ENCODE peak calls at places on chromosomes 12 and 14, in four cellular contexts. S, X, A and I are unnamed samples.

GRCh38 chr12:64007853-64008252 is 163.4 kb downstream of the SRGAP1 start:
- DNase-seq in S (no peak), X (no peak), A (no peak), I (no peak)

GRCh38 chr12:128286970-128287369 is 20.0 kb downstream of the TMEM132C start:
- DNase-seq in S (no peak), X (no peak), A (no peak), I (no peak)

GRCh38 chr12:60981473-60981872 is 1278.7 kb upstream of the USP15 start:
- DNase-seq in S (no peak), X (no peak), A (no peak), I (no peak)

GRCh38 chr12:48013287-48013686 is 9.0 kb upstream of the COL2A1 start:
- DNase-seq in S (no peak), X (no peak), A (no peak), I (no peak)

GRCh38 chr12:49370539-49370938 is 3.3 kb downstream of the SPATS2 start:
- DNase-seq in S (no peak), X (no peak), A (no peak), I (no peak)

GRCh38 chr14:91376547-91377477 is 40.8 kb downstream of the CCDC88C start:
- DNase-seq in S (no peak), X (no peak), A (no peak), I (no peak)

GRCh38 chr12:110676171-110676570 is 12.7 kb downstream of the HVCN1 start:
- DNase-seq in S (no peak), X (no peak), A (no peak), I (no peak)

GRCh38 chr12:110641512-110641911 is 27.6 kb downstream of the TCTN1 start:
- DNase-seq in S (no peak), X (no peak), A (no peak), I (no peak)

GRCh38 chr14:85247071-85247470 is 282.9 kb upstream of the FLRT2 start:
- DNase-seq in S (no peak), X (no peak), A (no peak), I (no peak)

GRCh38 chr12:44835641-44836379 is 40.3 kb downstream of the NELL2 start:
- DNase-seq in S (peak), X (no peak), A (no peak), I (peak)

GRCh38 chr14:101715209-101716076 is 46.1 kb upstream of the PPP2R5C start:
- DNase-seq in S (no peak), X (no peak), A (no peak), I (no peak)

DNA sequence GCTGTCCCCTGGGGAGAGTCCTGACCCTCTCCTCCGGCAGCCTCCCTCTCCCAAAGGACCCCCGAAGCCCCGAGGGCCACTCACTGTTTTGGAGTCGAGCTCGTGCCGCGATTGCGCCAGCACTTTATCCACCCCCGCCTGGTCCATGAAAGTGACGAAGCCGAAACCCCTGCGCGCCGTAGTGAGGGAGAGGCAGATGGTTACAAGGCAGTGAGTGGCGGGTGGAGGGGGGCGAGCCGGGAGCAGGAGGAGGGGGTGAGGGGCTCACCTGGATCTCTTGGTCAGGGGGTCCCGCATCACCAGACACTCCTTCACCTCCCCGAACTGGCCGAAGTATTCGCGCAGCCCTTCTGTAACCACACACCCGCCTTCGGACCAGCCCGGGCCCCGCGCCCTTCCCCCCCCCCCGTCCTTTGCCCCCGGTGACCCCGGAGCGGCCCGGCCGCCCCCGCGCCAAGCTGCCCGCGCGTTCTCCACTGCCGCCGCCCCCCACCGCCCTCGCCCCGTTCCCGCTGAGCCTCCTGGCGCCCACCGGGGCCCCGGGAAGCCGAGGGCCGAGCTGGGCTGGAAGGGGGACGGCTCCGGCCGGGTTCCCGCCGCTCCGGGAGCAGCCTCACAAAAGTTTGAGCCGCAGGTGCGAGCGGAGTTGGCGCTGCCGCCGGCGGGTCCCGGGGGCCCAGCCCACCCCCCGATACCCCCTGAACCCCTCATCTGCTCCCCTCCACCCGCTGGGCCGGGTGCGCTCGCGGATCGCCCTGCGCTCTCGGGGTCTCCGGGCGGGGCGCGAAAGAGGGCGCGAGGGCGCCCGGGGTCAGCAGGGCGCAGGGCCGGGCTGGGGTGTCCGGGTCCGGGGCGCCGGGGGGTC is 808 bp downstream of the MSI1 start:
- DNase-seq in S (no peak), X (no peak), A (no peak), I (no peak)
- H3K27ac ChIP-seq in S (no peak), X (no peak), A (no peak), I (no peak)

DNA sequence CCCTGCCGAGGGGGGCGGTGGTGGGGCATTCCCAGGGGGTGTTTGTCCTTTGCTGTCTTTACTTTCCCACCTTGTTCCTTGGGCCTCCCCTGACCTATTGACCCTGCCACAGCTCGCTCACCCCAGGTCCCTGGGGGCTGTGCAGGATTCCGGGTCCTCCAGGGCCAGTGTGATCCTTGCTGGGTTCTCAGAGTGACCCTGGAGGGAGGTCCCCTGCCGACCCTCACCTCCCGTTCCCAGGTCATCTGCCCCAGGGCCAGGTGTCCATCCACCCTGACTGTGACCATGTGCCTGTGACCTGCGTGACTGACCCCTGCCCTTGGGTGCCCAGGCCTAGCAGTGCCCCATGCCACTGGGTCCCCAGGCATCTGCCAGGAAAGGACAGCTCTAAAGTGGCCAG is 23.8 kb downstream of the PACS2 start:
- DNase-seq in S (no peak), X (peak), A (no peak), I (no peak)
- H3K27ac ChIP-seq in S (no peak), X (no peak), A (no peak), I (no peak)

GRCh38 chr12:46197876-46198275 is 71.0 kb downstream of the SLC38A1 start:
- DNase-seq in S (no peak), X (no peak), A (no peak), I (no peak)

GRCh38 chr12:46205293-46205692 is 63.5 kb downstream of the SLC38A1 start:
- DNase-seq in S (no peak), X (no peak), A (peak), I (no peak)

GRCh38 chr12:46198913-46199312 is 69.9 kb downstream of the SLC38A1 start:
- DNase-seq in S (no peak), X (no peak), A (no peak), I (no peak)

GRCh38 chr12:46200551-46200950 is 68.3 kb downstream of the SLC38A1 start:
- DNase-seq in S (no peak), X (no peak), A (no peak), I (no peak)

DNA sequence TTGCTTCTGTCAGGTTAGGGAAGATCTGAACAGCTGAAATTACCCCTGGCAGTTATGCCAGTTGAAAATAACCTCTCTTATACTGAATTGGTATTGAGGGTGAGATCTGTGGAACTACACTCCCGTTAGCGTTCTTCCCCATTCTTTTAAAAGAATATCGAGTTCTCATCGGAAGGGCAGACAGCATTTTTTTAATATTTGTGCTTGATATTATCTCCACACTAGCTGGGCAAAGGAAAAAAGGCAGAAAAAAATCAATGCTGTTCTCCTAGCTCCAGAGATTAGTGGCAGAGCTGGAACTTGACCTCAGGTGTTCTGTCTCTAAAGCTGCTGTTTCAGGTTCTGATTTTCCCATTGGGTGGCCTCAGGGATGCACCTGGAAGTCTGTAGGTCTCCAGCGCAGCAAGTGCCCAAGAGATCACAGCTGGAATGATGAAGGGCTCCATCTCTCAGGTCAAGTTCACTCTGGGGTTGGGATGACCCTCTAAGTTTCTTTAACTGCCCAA is 67.5 kb downstream of the SLC38A1 start:
- DNase-seq in S (no peak), X (no peak), A (no peak), I (no peak)
- H3K27ac ChIP-seq in S (peak), X (no peak), A (no peak), I (no peak)

GRCh38 chr12:55845785-55846496 is 3.2 kb upstream of the MMP19 start:
- DNase-seq in S (no peak), X (no peak), A (no peak), I (no peak)

GRCh38 chr12:55842681-55843429 is at the start of gene MMP19:
- DNase-seq in S (peak), X (no peak), A (no peak), I (no peak)

GRCh38 chr12:55845349-55845748 is 2.6 kb upstream of the MMP19 start:
- DNase-seq in S (no peak), X (no peak), A (no peak), I (no peak)

GRCh38 chr12:55840581-55841351 is 2.0 kb downstream of the MMP19 start:
- DNase-seq in S (no peak), X (no peak), A (no peak), I (no peak)

GRCh38 chr12:55843431-55843830 is 695 bp upstream of the MMP19 start:
- DNase-seq in S (no peak), X (no peak), A (no peak), I (no peak)
- H3K27ac ChIP-seq in S (peak), X (no peak), A (no peak), I (no peak)

GRCh38 chr12:52798671-52799497 is 3.0 kb upstream of the KRT3 start:
- DNase-seq in S (peak), X (no peak), A (no peak), I (peak)

GRCh38 chr12:52799498-52800211 is 3.7 kb upstream of the KRT3 start:
- DNase-seq in S (no peak), X (no peak), A (no peak), I (no peak)

GRCh38 chr12:52802442-52802841 is 6.5 kb upstream of the KRT3 start:
- DNase-seq in S (no peak), X (no peak), A (no peak), I (no peak)

GRCh38 chr12:52801773-52802172 is 5.9 kb upstream of the KRT3 start:
- DNase-seq in S (no peak), X (no peak), A (no peak), I (no peak)

DNA sequence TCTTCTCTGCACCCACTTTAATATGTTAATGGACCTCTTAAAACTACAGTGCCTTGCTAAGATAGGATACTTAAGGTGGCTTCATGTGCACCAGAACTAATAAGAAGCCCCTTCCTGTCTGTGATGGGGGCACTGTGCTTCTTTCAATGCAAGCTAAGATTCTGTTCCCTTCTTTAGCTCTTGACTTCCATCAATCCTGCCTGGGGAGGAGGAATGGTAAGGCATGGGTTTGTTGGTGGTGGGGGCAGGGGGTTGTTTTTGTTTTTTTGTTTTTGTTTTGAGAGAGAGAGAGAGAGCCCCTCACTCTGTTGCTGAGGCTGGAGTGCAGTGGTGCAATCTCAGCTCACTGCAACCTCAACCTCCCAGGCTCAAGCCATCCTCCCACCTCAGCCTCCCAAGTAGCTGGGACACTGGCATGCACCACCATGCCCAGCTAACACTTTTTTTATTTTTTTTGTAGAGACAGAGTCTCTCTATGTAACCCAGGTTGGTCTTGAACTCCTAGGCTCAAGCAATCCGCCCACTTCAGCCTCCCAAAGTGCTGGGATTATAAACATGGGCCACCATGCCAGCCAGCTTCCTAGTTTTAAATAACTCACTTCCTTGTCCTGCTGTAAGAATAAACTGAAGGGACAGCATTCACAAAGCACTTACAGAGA is 4.5 kb upstream of the KRT3 start:
- DNase-seq in S (no peak), X (no peak), A (no peak), I (no peak)
- H3K27ac ChIP-seq in S (peak), X (no peak), A (no peak), I (peak)

DNA sequence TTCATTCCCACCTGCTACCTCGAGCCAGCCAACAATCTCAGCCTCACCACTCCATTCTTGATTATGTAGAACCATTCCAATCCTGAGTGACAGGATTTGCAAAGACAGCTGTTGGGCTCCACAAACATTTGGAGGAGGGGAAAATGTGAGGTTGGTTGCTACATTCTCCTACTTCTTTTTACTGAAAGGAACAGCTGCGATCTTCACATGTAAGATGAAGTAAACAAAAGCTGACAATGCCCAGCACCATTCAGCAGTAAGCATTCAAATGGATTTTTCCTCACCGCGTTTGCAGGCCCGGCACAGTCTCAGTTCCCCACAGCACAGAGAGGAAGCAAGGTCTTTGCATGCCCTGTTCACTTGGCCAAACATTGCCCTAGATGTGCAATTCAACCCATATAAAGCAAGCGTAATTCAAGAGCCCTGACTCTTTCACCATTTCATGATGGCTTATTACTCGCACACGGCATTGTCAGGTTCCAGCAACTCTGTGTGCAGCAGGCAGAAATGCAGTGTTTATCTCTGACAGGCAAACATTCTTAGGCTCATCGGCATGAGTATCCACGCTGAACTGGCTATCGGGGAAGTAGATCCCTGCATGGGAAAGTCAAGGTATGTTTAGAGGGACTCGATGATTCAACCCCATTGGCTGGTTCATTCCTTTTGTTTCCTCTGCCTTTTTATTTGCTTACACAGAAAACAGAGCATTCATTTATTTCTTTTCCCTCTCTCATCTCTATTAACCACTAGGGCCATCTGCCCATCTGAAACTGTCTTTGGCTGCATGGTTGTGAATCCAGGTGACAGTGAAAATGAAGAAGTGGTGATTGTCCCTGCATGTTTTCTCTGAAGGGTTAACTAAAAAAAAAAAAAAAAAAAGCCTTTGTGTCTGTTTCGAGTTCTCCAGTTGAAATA is 236.1 kb upstream of the PLEKHG7 start:
- DNase-seq in S (no peak), X (peak), A (no peak), I (no peak)
- H3K27ac ChIP-seq in S (no peak), X (no peak), A (no peak), I (no peak)

GRCh38 chr12:32895688-32896437 is 714 bp downstream of the PKP2 start:
- DNase-seq in S (peak), X (no peak), A (no peak), I (no peak)

GRCh38 chr12:32896438-32897275 is at the start of gene PKP2:
- DNase-seq in S (peak), X (peak), A (peak), I (peak)

GRCh38 chr12:32894566-32894965 is 2.0 kb downstream of the PKP2 start:
- DNase-seq in S (no peak), X (no peak), A (no peak), I (no peak)

GRCh38 chr12:32897688-32898573 is 1.4 kb upstream of the PKP2 start:
- DNase-seq in S (no peak), X (no peak), A (no peak), I (no peak)

GRCh38 chr12:32897276-32897615 is 669 bp upstream of the PKP2 start:
- DNase-seq in S (no peak), X (no peak), A (no peak), I (no peak)
- H3K27ac ChIP-seq in S (peak), X (no peak), A (no peak), I (peak)

GRCh38 chr14:69424139-69424923 is 25.8 kb downstream of the SLC39A9 start:
- DNase-seq in S (no peak), X (no peak), A (no peak), I (no peak)
- H3K27ac ChIP-seq in S (no peak), X (no peak), A (no peak), I (no peak)

GRCh38 chr14:105208738-105209075 is 27.6 kb upstream of the NUDT14 start:
- DNase-seq in S (no peak), X (no peak), A (no peak), I (no peak)

GRCh38 chr14:105206873-105207272 is 25.8 kb upstream of the NUDT14 start:
- DNase-seq in S (no peak), X (no peak), A (no peak), I (no peak)

GRCh38 chr14:105207996-105208737 is 27.1 kb upstream of the NUDT14 start:
- DNase-seq in S (no peak), X (no peak), A (no peak), I (no peak)

GRCh38 chr14:105209091-105209490 is 28.0 kb upstream of the NUDT14 start:
- DNase-seq in S (no peak), X (no peak), A (no peak), I (no peak)

GRCh38 chr14:105207460-105207901 is 26.4 kb upstream of the NUDT14 start:
- DNase-seq in S (no peak), X (no peak), A (no peak), I (no peak)
- H3K27ac ChIP-seq in S (peak), X (no peak), A (no peak), I (no peak)